ENCODE peak calls at places on chromosomes 11 and 22, in five cellular contexts. Y, S, H, L and Z are unnamed samples.

GRCh38 chr11:108916290-108916689 is 251.4 kb downstream of the DDX10 start:
- DNase-seq in Y (peak; percentile 65), L (peak; percentile 55), H (no peak), S (no peak), Z (no peak)

GRCh38 chr11:22407899-22408298 is 69.7 kb downstream of the SLC17A6 start:
- DNase-seq in L (no peak), H (no peak), Y (no peak), S (no peak), Z (no peak)

GRCh38 chr22:44359496-44360110 is 46.9 kb upstream of the SHISAL1 start:
- DNase-seq in L (no peak), S (no peak), Y (no peak), H (peak; percentile 45), Z (no peak)

GRCh38 chr11:32451808-32452207 is 16.5 kb upstream of the WT1 start:
- DNase-seq in Y (no peak), S (no peak), H (no peak), L (peak; percentile 16), Z (no peak)

GRCh38 chr11:134445601-134446325 is 33.7 kb upstream of the B3GAT1 start:
- DNase-seq in Y (no peak), L (no peak), S (no peak), H (no peak), Z (no peak)

GRCh38 chr11:3674189-3674588 is 3.0 kb upstream of the CHRNA10 start:
- DNase-seq in S (no peak), H (no peak), L (peak; percentile 86), Y (peak; percentile 92), Z (no peak)

GRCh38 chr11:118996926-118997626 is 862 bp upstream of the CENATAC start:
- DNase-seq in L (peak; percentile 21), S (peak; percentile 60), Y (peak; percentile 17), H (no peak), Z (peak; percentile 42)

GRCh38 chr22:39959640-39960447 is at the start of gene TMA7B:
- DNase-seq in L (peak; percentile 67), Y (peak; percentile 74), H (peak; percentile 84), S (peak; percentile 34), Z (peak; percentile 9)

GRCh38 chr22:44755956-44756361 is 3.6 kb downstream of the ARHGAP8 start:
- DNase-seq in H (peak; percentile 42), Y (no peak), L (no peak), S (no peak), Z (no peak)

GRCh38 chr11:60334005-60334620 is 7.1 kb downstream of the MS4A6E start:
- DNase-seq in L (peak; percentile 58), H (no peak), S (peak; percentile 52), Y (peak; percentile 3), Z (peak; percentile 19)

GRCh38 chr11:42593426-42593825 is 718.4 kb upstream of the API5 start:
- DNase-seq in H (no peak), S (no peak), Y (no peak), L (no peak), Z (no peak)

GRCh38 chr11:27465629-27466028 is 7.0 kb downstream of the LGR4 start:
- DNase-seq in S (no peak), H (no peak), Y (no peak), L (no peak), Z (no peak)

GRCh38 chr11:119590651-119591308 is 138.2 kb downstream of the NECTIN1 start:
- DNase-seq in S (no peak), L (peak; percentile 17), Y (peak; percentile 80), H (no peak), Z (no peak)

GRCh38 chr11:32334822-32335221 is 100.5 kb downstream of the WT1 start:
- DNase-seq in L (peak; percentile 15), Y (no peak), H (no peak), S (no peak), Z (no peak)

GRCh38 chr11:71179877-71180276 is 72.5 kb downstream of the SHANK2 start:
- DNase-seq in S (no peak), L (no peak), H (no peak), Y (no peak), Z (no peak)

GRCh38 chr22:19761022-19761499 is 483 bp downstream of the TBX1 start:
- DNase-seq in S (peak; percentile 46), H (peak; percentile 59), Y (no peak), L (no peak), Z (no peak)

GRCh38 chr22:25405854-25406509 is 158.5 kb upstream of the GRK3 start:
- DNase-seq in S (no peak), Y (no peak), H (no peak), L (no peak), Z (no peak)

GRCh38 chr22:38981005-38981658 is 1.0 kb upstream of the APOBEC3B start:
- DNase-seq in H (no peak), Y (peak; percentile 68), L (peak; percentile 31), S (peak; percentile 59), Z (no peak)

GRCh38 chr11:12070446-12071267 is 39.7 kb upstream of the MICAL2 start:
- DNase-seq in S (no peak), L (no peak), Y (no peak), H (peak; percentile 51), Z (no peak)

GRCh38 chr11:122837528-122838346 is 563 bp upstream of the CRTAM start:
- DNase-seq in Y (no peak), S (no peak), L (no peak), H (no peak), Z (no peak)

GRCh38 chr11:2771758-2772466 is 72.1 kb upstream of the KCNQ1OT1 start:
- DNase-seq in L (no peak), S (no peak), H (no peak), Y (no peak), Z (no peak)

GRCh38 chr22:31736458-31736857 is 13.5 kb downstream of the PRR14L start:
- DNase-seq in S (no peak), H (no peak), Y (no peak), L (no peak), Z (no peak)

GRCh38 chr22:26636296-26636695 is 14.5 kb downstream of the CRYBA4 start:
- DNase-seq in Y (no peak), L (no peak), H (no peak), S (no peak), Z (no peak)

GRCh38 chr11:2940166-2940929 is 11.1 kb upstream of the PHLDA2 start:
- DNase-seq in S (no peak), L (no peak), Y (no peak), H (peak; percentile 88), Z (no peak)

GRCh38 chr11:104907521-104908185 is 9.4 kb upstream of the CASP12 start:
- DNase-seq in H (no peak), Y (peak; percentile 61), L (no peak), S (no peak), Z (no peak)

GRCh38 chr22:24681236-24681635 is 78.2 kb downstream of the GGT1 start:
- DNase-seq in S (no peak), H (no peak), L (peak; percentile 93), Y (peak; percentile 51), Z (no peak)

GRCh38 chr22:46033256-46034200 is 56.6 kb upstream of the WNT7B start:
- DNase-seq in L (no peak), Y (peak; percentile 59), H (no peak), S (no peak), Z (no peak)

GRCh38 chr22:50170453-50171318 is at the start of gene PANX2:
- DNase-seq in L (no peak), H (peak; percentile 85), Y (peak; percentile 19), S (no peak), Z (no peak)

GRCh38 chr22:22822106-22822505 is 65.5 kb upstream of the IGLL5 start:
- DNase-seq in L (no peak), H (no peak), Y (no peak), S (no peak), Z (no peak)